ENCODE peak calls at places on chromosomes 4 and X, in nine cellular contexts. J is tibial nerve, F is WERI-Rb-1, S is fibroblast of lung, L is transverse colon, Y is right cardiac atrium, E is mesendoderm, O is tibial artery, M is uterus. W is an unnamed sample.

GRCh38 chr4:30714408-30715031 is 5.6 kb upstream of the PCDH7 start:
- DNase-seq in J (peak), F (peak), S (peak), L (peak), Y (peak), E (peak), O (peak), M (peak), W (peak)

GRCh38 chrX:42519666-42520231 is 258.2 kb downstream of the PPP1R2C start:
- DNase-seq in J (no peak), F (no peak), S (peak), L (no peak), Y (no peak), E (no peak), O (no peak), M (no peak), W (no peak)

GRCh38 chr4:11416071-11416766 is 12.5 kb downstream of the HS3ST1 start:
- DNase-seq in J (no peak), F (no peak), S (no peak), L (no peak), Y (no peak), E (no peak), O (no peak), M (no peak), W (no peak)

GRCh38 chr4:188822698-188823097 is 683.5 kb downstream of the TRIML1 start:
- DNase-seq in J (no peak), F (no peak), S (no peak), L (no peak), Y (no peak), E (peak), O (no peak), M (no peak), W (no peak)

GRCh38 chrX:74535211-74535621 is 79.2 kb downstream of the RLIM start:
- DNase-seq in J (peak), F (peak), S (peak), L (peak), Y (no peak), E (peak), O (peak), M (peak), W (no peak)

GRCh38 chr4:158236304-158237030 is 26.2 kb downstream of the TMEM144 start:
- DNase-seq in J (no peak), F (no peak), S (no peak), L (no peak), Y (peak), E (no peak), O (no peak), M (no peak), W (peak)

GRCh38 chr4:1492636-1493539 is 86.6 kb upstream of the NKX1-1 start:
- DNase-seq in J (no peak), F (peak), S (no peak), L (no peak), Y (peak), E (no peak), O (no peak), M (no peak), W (no peak)

GRCh38 chr4:88458091-88458740 is 1.3 kb downstream of the HERC5 start:
- DNase-seq in J (no peak), F (no peak), S (no peak), L (no peak), Y (no peak), E (no peak), O (no peak), M (no peak), W (no peak)

GRCh38 chr4:118753096-118753495 is 67.9 kb downstream of the METTL14 start:
- DNase-seq in J (no peak), F (no peak), S (no peak), L (no peak), Y (no peak), E (no peak), O (no peak), M (no peak), W (no peak)

GRCh38 chr4:147108409-147108808 is 162.7 kb upstream of the TTC29 start:
- DNase-seq in J (no peak), F (no peak), S (peak), L (no peak), Y (no peak), E (no peak), O (no peak), M (no peak), W (no peak)

GRCh38 chrX:47579537-47579936 is 2.7 kb upstream of the TIMP1 start:
- DNase-seq in J (no peak), F (no peak), S (peak), L (no peak), Y (no peak), E (no peak), O (no peak), M (no peak), W (no peak)

GRCh38 chr4:56637791-56638190 is 43.3 kb downstream of the HOPX start:
- DNase-seq in J (no peak), F (no peak), S (no peak), L (no peak), Y (no peak), E (no peak), O (no peak), M (no peak), W (no peak)

GRCh38 chr4:156505341-156505955 is 466.2 kb downstream of the PDGFC start:
- DNase-seq in J (no peak), F (peak), S (peak), L (no peak), Y (no peak), E (peak), O (no peak), M (no peak), W (no peak)

GRCh38 chr4:45155081-45155777 is 428.9 kb upstream of the GNPDA2 start:
- DNase-seq in J (no peak), F (no peak), S (peak), L (no peak), Y (no peak), E (peak), O (no peak), M (no peak), W (no peak)

DNA sequence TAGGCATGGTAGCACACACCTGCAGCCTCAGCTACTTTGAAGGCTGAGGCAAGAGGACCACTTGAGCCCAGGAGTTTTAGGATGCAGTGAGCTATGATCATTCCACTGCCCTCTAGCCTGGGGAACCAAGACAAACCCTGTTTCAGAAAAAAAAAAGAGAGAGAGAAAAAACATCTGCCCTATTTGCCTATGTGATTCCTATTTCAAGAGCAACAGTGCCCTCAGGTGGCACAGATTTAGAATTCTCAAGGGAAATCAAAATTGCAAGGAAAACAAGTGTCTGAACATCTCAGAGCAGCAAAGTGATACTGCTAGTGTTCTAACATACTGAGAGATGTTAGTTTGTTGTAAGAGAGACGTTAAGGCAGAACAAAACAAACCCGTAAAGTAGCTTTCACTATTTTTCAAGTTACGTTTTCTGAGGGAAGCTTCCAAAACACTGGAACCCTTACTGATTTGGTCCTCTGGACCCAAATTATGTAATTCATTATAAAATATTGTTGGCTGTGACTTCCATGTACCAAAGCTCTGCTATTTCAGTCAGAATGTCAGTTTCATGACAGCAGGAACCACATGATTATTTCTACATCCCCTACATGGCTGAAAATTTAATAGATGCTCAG is 7.9 kb downstream of the BDH2 start:
- DNase-seq in J (no peak), F (peak), S (peak), L (peak), Y (no peak), E (peak), O (no peak), M (peak), W (peak)
- H3K27ac ChIP-seq in J (no peak), F (no peak), S (no peak), L (no peak), Y (no peak), E (no peak), O (no peak), M (no peak), W (peak)

DNA sequence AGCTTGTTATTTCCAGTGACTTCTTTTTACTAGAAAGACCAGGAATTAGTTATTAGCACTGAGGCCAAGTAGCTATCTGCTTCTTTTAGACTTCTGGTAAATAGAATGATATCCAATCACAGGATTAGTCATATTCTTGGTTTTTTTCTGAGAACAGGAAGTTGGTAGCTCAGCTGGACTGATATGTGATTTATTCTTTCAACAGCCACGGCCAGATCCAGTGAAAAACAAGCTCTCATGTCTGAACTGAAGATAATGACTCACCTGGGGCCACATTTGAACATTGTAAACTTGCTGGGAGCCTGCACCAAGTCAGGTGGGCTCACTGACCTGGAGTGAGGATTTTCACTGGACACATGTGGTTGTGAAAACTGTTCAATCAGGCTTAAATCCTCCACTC is 48.6 kb downstream of the PDGFRA start:
- DNase-seq in J (no peak), F (no peak), S (peak), L (no peak), Y (no peak), E (no peak), O (peak), M (peak), W (no peak)
- H3K27ac ChIP-seq in J (no peak), F (no peak), S (peak), L (no peak), Y (no peak), E (no peak), O (peak), M (no peak), W (no peak)

GRCh38 chrX:2376166-2376565 is 124.6 kb downstream of the DHRSX start:
- DNase-seq in J (no peak), F (no peak), S (no peak), L (no peak), Y (no peak), E (no peak), O (no peak), M (no peak), W (no peak)

GRCh38 chrX:2374086-2374485 is 126.7 kb downstream of the DHRSX start:
- DNase-seq in J (no peak), F (no peak), S (peak), L (no peak), Y (no peak), E (no peak), O (no peak), M (no peak), W (no peak)

GRCh38 chrX:2371026-2371778 is 129.6 kb downstream of the DHRSX start:
- DNase-seq in J (no peak), F (no peak), S (peak), L (no peak), Y (no peak), E (peak), O (no peak), M (no peak), W (no peak)

GRCh38 chrX:2373615-2374014 is 127.2 kb downstream of the DHRSX start:
- DNase-seq in J (no peak), F (no peak), S (no peak), L (no peak), Y (no peak), E (no peak), O (no peak), M (no peak), W (no peak)

DNA sequence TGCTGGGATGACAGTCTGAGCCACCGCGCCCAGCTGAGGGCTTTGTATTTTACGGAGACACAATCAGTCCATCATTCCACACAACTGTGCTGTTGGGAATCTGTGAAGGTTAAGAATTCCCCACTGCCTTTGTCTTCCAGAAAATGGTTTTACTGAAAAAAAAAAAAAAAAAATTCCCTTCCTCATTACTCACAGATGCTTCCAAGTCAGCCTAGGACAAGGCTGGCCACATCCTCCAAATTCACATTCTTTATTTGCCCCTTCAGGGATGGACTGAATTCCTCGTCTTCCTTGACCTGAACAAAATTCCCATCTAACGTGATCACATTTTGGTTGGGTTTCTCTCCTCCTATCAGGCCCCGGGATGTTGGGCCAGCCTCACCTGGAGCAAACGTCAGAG is 130.3 kb downstream of the DHRSX start:
- DNase-seq in J (no peak), F (no peak), S (peak), L (no peak), Y (no peak), E (peak), O (no peak), M (no peak), W (no peak)
- H3K27ac ChIP-seq in J (no peak), F (no peak), S (no peak), L (no peak), Y (no peak), E (no peak), O (no peak), M (no peak), W (no peak)

GRCh38 chr4:105979506-105979905 is 84.2 kb downstream of the NPNT start:
- DNase-seq in J (no peak), F (no peak), S (peak), L (no peak), Y (no peak), E (no peak), O (no peak), M (no peak), W (no peak)
- H3K27ac ChIP-seq in J (no peak), F (no peak), S (peak), L (no peak), Y (no peak), E (no peak), O (peak), M (no peak), W (no peak)

GRCh38 chr4:39568805-39569204 is 41.6 kb upstream of the UGDH start:
- DNase-seq in J (no peak), F (no peak), S (no peak), L (no peak), Y (no peak), E (no peak), O (no peak), M (no peak), W (no peak)
- H3K27ac ChIP-seq in J (no peak), F (no peak), S (no peak), L (peak), Y (no peak), E (no peak), O (no peak), M (no peak), W (no peak)

DNA sequence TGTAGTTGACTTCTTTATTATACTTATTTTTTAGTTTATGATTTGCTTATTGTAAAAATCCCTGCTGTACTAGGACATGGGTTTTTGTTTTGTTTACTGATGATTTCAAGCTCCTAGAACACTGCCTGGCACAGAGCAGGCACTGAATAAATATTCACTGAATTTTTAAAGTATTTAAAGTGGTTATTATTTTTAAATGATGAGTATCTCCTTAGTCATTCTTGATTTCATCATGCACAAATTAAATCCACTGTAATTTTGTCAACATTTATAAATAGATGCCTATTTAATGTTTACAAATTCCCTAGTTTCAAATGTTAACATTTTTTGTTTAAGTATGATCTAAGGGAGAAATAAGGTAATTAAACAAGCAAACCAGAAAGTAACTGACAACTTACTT is 367.9 kb upstream of the SLIT2 start:
- DNase-seq in J (no peak), F (no peak), S (peak), L (no peak), Y (no peak), E (no peak), O (no peak), M (no peak), W (no peak)
- H3K27ac ChIP-seq in J (no peak), F (no peak), S (no peak), L (no peak), Y (no peak), E (no peak), O (no peak), M (no peak), W (no peak)

DNA sequence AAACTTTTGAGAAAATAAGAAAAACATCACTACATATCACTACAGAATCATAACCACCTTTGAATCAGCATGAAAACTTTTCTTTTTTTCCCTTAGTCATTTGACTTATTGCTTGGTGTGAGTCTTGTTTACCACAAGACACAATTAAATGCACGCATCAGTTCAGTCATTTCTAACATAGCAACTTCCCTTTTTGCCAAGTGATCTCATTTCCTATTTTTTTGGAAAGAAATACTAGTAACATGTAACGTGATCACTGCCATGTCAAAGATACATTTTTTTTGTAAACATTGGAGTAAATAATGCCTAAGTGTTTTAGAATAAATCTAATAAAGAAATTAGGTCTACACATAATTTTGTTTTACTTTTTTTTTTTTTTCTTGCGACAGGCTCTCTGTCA is 5.1 kb upstream of the CXCL8 start:
- DNase-seq in J (no peak), F (no peak), S (peak), L (no peak), Y (no peak), E (no peak), O (no peak), M (no peak), W (no peak)
- H3K27ac ChIP-seq in J (no peak), F (no peak), S (no peak), L (no peak), Y (no peak), E (no peak), O (no peak), M (no peak), W (no peak)

DNA sequence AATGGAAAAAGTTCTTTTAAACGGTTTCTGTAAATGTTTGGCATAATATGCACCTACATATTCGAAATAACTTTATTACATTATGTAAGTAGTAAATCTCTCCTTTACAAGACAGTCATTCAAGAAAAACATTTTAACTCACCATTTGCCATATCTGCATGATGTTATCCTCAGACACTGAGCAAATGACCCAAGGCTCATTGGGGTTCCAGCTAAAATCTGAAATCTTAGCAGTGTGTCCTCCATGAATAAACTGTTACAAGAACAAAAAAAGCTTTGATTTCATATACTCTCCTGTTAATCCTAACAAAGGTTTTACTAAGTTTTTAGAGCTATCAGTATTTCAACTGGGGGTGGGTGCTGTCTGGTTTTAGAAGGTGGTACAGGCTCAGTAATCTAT is 24.5 kb downstream of the RBBP7 start:
- DNase-seq in J (no peak), F (no peak), S (no peak), L (no peak), Y (no peak), E (no peak), O (no peak), M (no peak), W (no peak)
- H3K27ac ChIP-seq in J (no peak), F (no peak), S (no peak), L (no peak), Y (no peak), E (no peak), O (no peak), M (no peak), W (no peak)

W was measured in substantia nigra.